ENCODE peak calls at places on chromosomes 4 and X, in four cellular contexts. Z, A, Y and H are unnamed samples.

GRCh38 chrX:148372925-148373324 is 127.5 kb upstream of the AFF2 start:
- DNase-seq in Y (no peak), A (no peak), Z (no peak), H (no peak)

GRCh38 chr4:123867910-123868587 is 471.5 kb downstream of the SPRY1 start:
- DNase-seq in Z (no peak), A (no peak), Y (peak), H (no peak)

GRCh38 chrX:10725071-10725470 is 104.7 kb upstream of the MID1 start:
- DNase-seq in A (peak), Z (no peak), Y (no peak), H (peak)

GRCh38 chrX:67523002-67523711 is 20.7 kb upstream of the AR start:
- DNase-seq in A (no peak), Z (no peak), Y (no peak), H (no peak)

GRCh38 chrX:13411496-13412207 is 91.8 kb upstream of the ATXN3L start:
- DNase-seq in Z (no peak), A (no peak), Y (no peak), H (no peak)

GRCh38 chr4:1041147-1041935 is 29.9 kb downstream of the FGFRL1 start:
- DNase-seq in Y (no peak), Z (no peak), A (peak), H (no peak)

GRCh38 chrX:153956044-153956907 is 11.8 kb upstream of the RENBP start:
- DNase-seq in Z (no peak), A (no peak), Y (no peak), H (no peak)

GRCh38 chr4:27666943-27667342 is 806.3 kb downstream of the STIM2 start:
- DNase-seq in Z (peak), Y (no peak), A (no peak), H (peak)

GRCh38 chr4:81550005-81550896 is 78.5 kb upstream of the RASGEF1B start:
- DNase-seq in Y (no peak), A (no peak), Z (no peak), H (no peak)

GRCh38 chr4:101806914-101807313 is 16.4 kb downstream of the BANK1 start:
- DNase-seq in Z (no peak), Y (no peak), A (no peak), H (peak)

GRCh38 chrX:67545772-67546495 is 2.1 kb downstream of the AR start:
- DNase-seq in Z (peak), A (no peak), Y (no peak), H (no peak)

GRCh38 chr4:147596976-147597375 is 20.2 kb upstream of the TMEM184C start:
- DNase-seq in Y (no peak), Z (no peak), A (no peak), H (no peak)

GRCh38 chr4:55012363-55013255 is 112.8 kb downstream of the KDR start:
- DNase-seq in A (no peak), Z (no peak), Y (no peak), H (no peak)

GRCh38 chr4:65669008-65669971 is 999 bp downstream of the EPHA5 start:
- DNase-seq in Y (no peak), A (no peak), Z (peak), H (no peak)

GRCh38 chr4:112944006-112944405 is 105.4 kb upstream of the ANK2 start:
- DNase-seq in Y (no peak), Z (no peak), A (no peak), H (no peak)

GRCh38 chr4:96649536-96649935 is 809.6 kb downstream of the PDHA2 start:
- DNase-seq in Y (no peak), Z (no peak), A (no peak), H (no peak)

GRCh38 chr4:40749717-40750460 is at the start of gene NSUN7:
- DNase-seq in A (no peak), Z (peak), Y (no peak), H (no peak)

GRCh38 chr4:23648846-23649596 is 240.8 kb downstream of the PPARGC1A start:
- DNase-seq in A (no peak), Y (no peak), Z (no peak), H (no peak)

GRCh38 chrX:65266482-65266881 is 268.1 kb downstream of the LAS1L start:
- DNase-seq in Z (no peak), Y (no peak), A (no peak), H (no peak)

GRCh38 chr4:21656832-21657231 is 291.7 kb downstream of the KCNIP4 start:
- DNase-seq in Z (no peak), Y (peak), A (no peak), H (no peak)

GRCh38 chrX:117768861-117769604 is 347.6 kb downstream of the KLHL13 start:
- DNase-seq in Y (no peak), Z (no peak), A (no peak), H (no peak)

GRCh38 chr4:71978192-71978845 is 53.5 kb upstream of the NPFFR2 start:
- DNase-seq in Y (no peak), A (no peak), Z (no peak), H (no peak)

GRCh38 chrX:102832661-102833060 is 104.4 kb upstream of the RAB40AL start:
- DNase-seq in Z (no peak), A (peak), Y (no peak), H (no peak)

GRCh38 chr4:73606465-73606974 is 13.7 kb downstream of the RASSF6 start:
- DNase-seq in Y (no peak), Z (no peak), A (no peak), H (no peak)

GRCh38 chrX:15694968-15695451 is 30.4 kb upstream of the CLTRN start:
- DNase-seq in Z (no peak), A (no peak), Y (no peak), H (no peak)

GRCh38 chrX:3939967-3940610 is 226.6 kb upstream of the PRKX start:
- DNase-seq in Y (no peak), A (no peak), Z (no peak), H (peak)

GRCh38 chrX:7107968-7108480 is 39.5 kb upstream of the STS start:
- DNase-seq in A (no peak), Z (no peak), Y (no peak), H (no peak)

GRCh38 chrX:10485331-10485730 is 135.1 kb downstream of the MID1 start:
- DNase-seq in Z (no peak), Y (no peak), A (no peak), H (no peak)

GRCh38 chrX:130001893-130002292 is 19.5 kb downstream of the BCORL1 start:
- DNase-seq in Z (no peak), Y (no peak), A (no peak), H (no peak)

GRCh38 chr4:128519163-128519810 is 231.7 kb upstream of the PGRMC2 start:
- DNase-seq in A (no peak), Y (no peak), Z (no peak), H (no peak)

GRCh38 chr4:57462843-57463242 is 352.7 kb upstream of the IGFBP7 start:
- DNase-seq in Y (no peak), Z (no peak), A (no peak), H (no peak)

GRCh38 chrX:103730746-103731508 is 20.2 kb downstream of the TMEM31 start:
- DNase-seq in Z (no peak), A (no peak), Y (no peak), H (no peak)

GRCh38 chrX:3449287-3449686 is 102.8 kb upstream of the MXRA5 start:
- DNase-seq in Y (no peak), A (no peak), Z (no peak), H (no peak)

GRCh38 chrX:108064613-108065012 is 19.7 kb downstream of the VSIG1 start:
- DNase-seq in Y (no peak), A (no peak), Z (no peak), H (no peak)

GRCh38 chrX:140767646-140768045 is 58.1 kb downstream of the LINC00632 start:
- DNase-seq in Y (no peak), A (no peak), Z (no peak), H (no peak)

GRCh38 chr4:123786955-123787354 is 390.4 kb downstream of the SPRY1 start:
- DNase-seq in Y (no peak), A (no peak), Z (no peak), H (no peak)

GRCh38 chrX:49266536-49267445 is 2.3 kb upstream of the FOXP3 start:
- DNase-seq in Z (no peak), A (no peak), Y (no peak), H (no peak)
- TF ChIP-seq ELF4 in Z (no peak), A (no peak), Y (no peak), H (no peak)

DNA sequence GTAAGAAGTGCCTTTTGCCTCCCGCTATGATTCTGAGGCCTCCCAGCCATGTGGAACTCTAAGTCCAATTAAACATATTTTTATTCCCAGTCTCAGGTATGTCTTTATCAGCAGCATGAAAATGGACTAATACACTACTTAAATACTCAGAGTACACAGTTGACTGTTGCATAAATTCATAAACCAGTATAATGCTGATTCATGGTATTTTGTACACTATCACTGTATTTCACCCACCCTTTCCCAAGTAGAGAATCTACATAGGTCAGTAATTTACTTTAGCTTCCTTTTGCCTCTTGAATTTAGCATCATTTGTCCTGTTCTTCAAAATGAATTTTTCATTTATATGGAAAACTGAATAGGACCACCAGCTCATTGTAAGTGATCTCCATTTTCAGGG is 58.3 kb upstream of the FHDC1 start:
- DNase-seq in Y (no peak), Z (no peak), A (no peak), H (no peak)
- TF ChIP-seq ELF4 in Y (no peak), Z (no peak), A (no peak), H (no peak)

DNA sequence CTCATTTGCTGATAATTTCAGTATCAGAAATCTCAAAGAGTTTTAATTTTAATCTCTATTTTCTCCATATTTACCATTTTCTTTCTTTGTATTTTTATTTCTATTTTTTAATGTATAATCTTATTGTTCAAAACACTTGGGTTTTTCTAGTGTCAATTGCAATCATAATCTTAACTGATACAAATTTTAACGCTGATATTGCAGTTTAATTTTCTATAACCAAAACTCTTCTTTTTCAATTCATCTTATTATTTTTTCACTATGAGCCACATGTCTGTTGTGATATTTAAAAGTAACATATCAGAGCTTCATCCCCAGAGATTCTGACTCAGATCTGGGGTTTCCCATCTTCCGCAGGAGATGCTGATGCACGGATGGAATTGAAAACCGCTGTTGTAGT is 16.2 kb downstream of the ADAM29 start:
- DNase-seq in A (no peak), Y (no peak), Z (no peak), H (no peak)
- TF ChIP-seq ELF4 in A (no peak), Y (no peak), Z (no peak), H (no peak)

DNA sequence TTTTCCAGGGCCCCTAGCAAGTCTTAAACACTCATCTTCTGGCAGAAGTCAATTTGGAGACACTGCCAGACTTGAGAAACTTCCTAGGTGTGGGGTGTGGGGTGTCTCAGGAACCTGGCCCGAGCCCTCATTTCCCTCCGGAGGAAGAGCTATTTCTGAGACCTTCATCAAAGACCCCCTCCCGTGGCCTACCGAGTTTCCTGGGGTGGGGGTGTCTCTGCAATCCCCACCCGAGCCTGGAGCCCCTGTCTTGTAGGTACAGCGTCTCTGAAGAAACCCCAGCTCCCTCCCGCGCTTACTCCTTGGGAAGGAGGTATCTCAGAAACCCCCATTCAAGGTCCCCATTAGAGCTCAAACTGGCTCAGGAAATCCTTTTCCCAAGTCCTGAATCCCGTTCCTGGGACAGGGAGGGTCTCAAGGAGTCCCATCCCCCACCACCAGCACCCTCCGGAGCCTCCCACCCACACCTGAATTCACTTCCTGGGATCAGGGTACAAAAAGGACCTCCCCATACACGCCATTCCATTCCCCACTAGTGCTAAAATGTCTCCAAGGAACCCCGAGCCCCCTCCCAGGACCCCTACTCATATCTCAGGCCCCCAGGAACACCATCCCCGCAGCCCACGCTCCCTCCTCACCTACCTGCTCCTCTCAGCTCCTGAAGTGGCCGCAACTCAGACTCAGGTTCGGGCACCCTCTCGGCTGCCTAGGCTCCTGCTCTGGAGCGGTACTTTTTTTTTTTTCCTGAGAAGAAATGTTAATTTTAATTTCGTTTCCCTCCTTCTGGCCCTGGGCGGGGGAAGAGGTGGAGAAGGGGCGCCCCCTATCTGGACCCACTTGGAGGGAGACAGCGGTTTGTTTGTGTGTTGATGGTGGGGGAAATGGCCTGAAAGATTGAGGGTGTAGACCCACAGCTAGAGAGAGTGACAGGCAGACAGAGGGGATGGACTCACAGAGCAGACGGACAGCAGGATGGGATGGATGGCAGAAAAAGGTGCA is 1.1 kb downstream of the SLC38A5 start:
- DNase-seq in Y (no peak), Z (peak), A (peak), H (no peak)
- TF ChIP-seq ELF4 in Y (no peak), Z (no peak), A (no peak), H (no peak)

GRCh38 chr4:116599859-116600258 is 485.5 kb downstream of the TRAM1L1 start:
- DNase-seq in A (no peak), Y (no peak), Z (peak), H (peak)
- TF ChIP-seq ELF4 in A (no peak), Y (no peak), Z (no peak), H (no peak)